ENCODE peak calls at places on chromosomes 11 and 22, in four cellular contexts. U, V, D and W are unnamed samples.

GRCh38 chr11:61023086-61024035 is 51.9 kb downstream of the CD6 start:
- DNase-seq in U (peak), V (no peak), D (no peak), W (no peak)

GRCh38 chr11:12889243-12889642 is 119.9 kb upstream of the RASSF10 start:
- DNase-seq in U (no peak), V (no peak), D (no peak), W (no peak)

GRCh38 chr11:121611242-121611641 is 158.5 kb upstream of the SORL1-AS1 start:
- DNase-seq in D (no peak), U (no peak), V (no peak), W (no peak)

GRCh38 chr11:82828472-82828871 is 71.8 kb downstream of the PRCP start:
- DNase-seq in D (no peak), U (no peak), V (no peak), W (no peak)

GRCh38 chr11:31464436-31464835 is 45.0 kb downstream of the IMMP1L start:
- DNase-seq in V (no peak), D (no peak), U (no peak), W (no peak)

GRCh38 chr11:131770801-131771200 is 400.4 kb downstream of the NTM start:
- DNase-seq in V (no peak), U (no peak), D (no peak), W (no peak)

GRCh38 chr11:111021131-111021530 is 224.4 kb upstream of the POU2AF2 start:
- DNase-seq in U (no peak), V (no peak), D (no peak), W (no peak)

GRCh38 chr11:113204280-113204679 is 110.1 kb upstream of the TTC12 start:
- DNase-seq in U (no peak), D (no peak), V (no peak), W (no peak)

GRCh38 chr11:9726313-9727022 is 62.6 kb downstream of the SWAP70 start:
- DNase-seq in D (no peak), V (peak), U (no peak), W (peak)

GRCh38 chr22:25137577-25138525 is 61.8 kb upstream of the CRYBB3 start:
- DNase-seq in V (no peak), D (no peak), U (no peak), W (no peak)

GRCh38 chr11:114774599-114775365 is 96.5 kb downstream of the NXPE2 start:
- DNase-seq in U (no peak), D (peak), V (peak), W (peak)

GRCh38 chr11:46210133-46210636 is 67.3 kb upstream of the CREB3L1 start:
- DNase-seq in V (peak), U (no peak), D (no peak), W (peak)

GRCh38 chr11:118918128-118918685 is 7.5 kb downstream of the BCL9L start:
- DNase-seq in D (peak), U (no peak), V (peak), W (no peak)

GRCh38 chr11:44244649-44245308 is 65.2 kb downstream of the ALX4 start:
- DNase-seq in V (no peak), U (no peak), D (no peak), W (no peak)

GRCh38 chr11:45180888-45181594 is 34.6 kb downstream of the PRDM11 start:
- DNase-seq in V (peak), D (peak), U (peak), W (peak)

GRCh38 chr11:101428918-101429317 is 154.9 kb downstream of the TRPC6 start:
- DNase-seq in D (no peak), U (no peak), V (peak), W (peak)

GRCh38 chr11:107427569-107428180 is 29.9 kb downstream of the CWF19L2 start:
- DNase-seq in V (no peak), D (no peak), U (no peak), W (no peak)

GRCh38 chr11:128714881-128715280 is 21.0 kb downstream of the FLI1 start:
- DNase-seq in V (no peak), U (no peak), D (no peak), W (no peak)

GRCh38 chr11:127000291-127000968 is at the start of gene KIRREL3:
- DNase-seq in D (no peak), V (no peak), U (no peak), W (peak)

GRCh38 chr11:84316866-84317560 is 1030.8 kb upstream of the CCDC90B start:
- DNase-seq in D (no peak), U (no peak), V (no peak), W (no peak)

GRCh38 chr11:17393472-17393871 is 5.0 kb upstream of the KCNJ11 start:
- DNase-seq in U (no peak), V (no peak), D (no peak), W (no peak)

GRCh38 chr11:79119491-79120284 is 321.1 kb downstream of the TENM4 start:
- DNase-seq in D (no peak), U (no peak), V (no peak), W (no peak)

GRCh38 chr22:26615149-26615548 is 2.7 kb downstream of the CRYBB1 start:
- DNase-seq in D (no peak), U (no peak), V (no peak), W (no peak)

GRCh38 chr22:19882446-19883381 is 28.0 kb upstream of the GNB1L start:
- DNase-seq in V (no peak), U (peak), D (no peak), W (no peak)

GRCh38 chr11:78149646-78150045 is 10.2 kb upstream of the ALG8 start:
- DNase-seq in U (no peak), D (no peak), V (no peak), W (peak)

GRCh38 chr22:46934746-46935491 is 172.5 kb downstream of the TBC1D22A start:
- DNase-seq in V (peak), U (no peak), D (no peak), W (peak)

GRCh38 chr22:38218661-38219331 is 17.0 kb downstream of the MAFF start:
- DNase-seq in V (peak), D (peak), U (peak), W (peak)

GRCh38 chr11:44671234-44671633 is 55.5 kb upstream of the TSPAN18 start:
- DNase-seq in U (no peak), V (no peak), D (no peak), W (no peak)

GRCh38 chr11:26467506-26467905 is 104.6 kb downstream of the MUC15 start:
- DNase-seq in D (no peak), U (no peak), V (no peak), W (no peak)

GRCh38 chr11:43579171-43579918 is 101.2 kb upstream of the HSD17B12 start:
- DNase-seq in U (peak), D (peak), V (peak), W (peak)

GRCh38 chr11:8963569-8964323 is 496 bp downstream of the TMEM9B start:
- DNase-seq in U (peak), V (peak), D (peak), W (peak)

GRCh38 chr11:123479048-123479837 is 49.2 kb downstream of the GRAMD1B start:
- DNase-seq in D (no peak), U (no peak), V (no peak), W (no peak)

GRCh38 chr11:12543596-12544415 is 130.4 kb upstream of the TEAD1 start:
- DNase-seq in U (no peak), D (no peak), V (peak), W (peak)

GRCh38 chr11:26228778-26229177 is 103.2 kb upstream of the ANO3 start:
- DNase-seq in D (no peak), V (no peak), U (no peak), W (peak)

GRCh38 chr11:116035972-116036371 is 531.8 kb upstream of the CADM1 start:
- DNase-seq in V (no peak), D (no peak), U (no peak), W (no peak)

GRCh38 chr22:46602025-46602424 is 18.2 kb upstream of the GRAMD4 start:
- DNase-seq in D (no peak), U (no peak), V (no peak), W (no peak)

GRCh38 chr22:39348909-39349505 is 784 bp upstream of the SYNGR1 start:
- DNase-seq in D (peak), V (no peak), U (no peak), W (no peak)